ENCODE peak calls at places on chromosomes 5 and 9, in five cellular contexts. J is foreskin fibroblast; W is CD8-positive, alpha-beta T cell; F is HFFc6; O is GM06990. N is an unnamed sample.
A peak's percentile ranks its signal among the peaks of the same experiment; 100 is the strongest.

GRCh38 chr9:4180907-4181605 is 118.8 kb downstream of the GLIS3 start:
- DNase-seq in F (no peak), W (no peak), J (no peak), O (no peak), N (no peak)

GRCh38 chr5:148794729-148795590 is 31.5 kb upstream of the ADRB2 start:
- DNase-seq in W (no peak), J (no peak), F (peak; percentile 62), O (no peak), N (no peak)

GRCh38 chr5:65820373-65820772 is 98.4 kb downstream of the NLN start:
- DNase-seq in O (no peak), W (no peak), F (no peak), J (no peak), N (no peak)

GRCh38 chr5:121630402-121630801 is 221.3 kb upstream of the FTMT start:
- DNase-seq in O (no peak), W (no peak), J (peak; percentile 46), F (no peak), N (no peak)

GRCh38 chr9:98488578-98489312 is 220.0 kb downstream of the GABBR2 start:
- DNase-seq in W (no peak), F (peak; percentile 97), O (no peak), J (peak; percentile 94), N (no peak)

GRCh38 chr9:20725675-20726074 is 41.6 kb downstream of the FOCAD start:
- DNase-seq in W (no peak), O (no peak), F (no peak), J (no peak), N (no peak)

GRCh38 chr5:10686890-10687289 is 74.1 kb downstream of the DAP start:
- DNase-seq in W (no peak), J (no peak), O (no peak), F (no peak), N (no peak)

GRCh38 chr9:137478613-137479314 is 19.6 kb upstream of the NSMF start:
- DNase-seq in W (no peak), O (no peak), F (peak; percentile 19), J (peak; percentile 82), N (no peak)

DNA sequence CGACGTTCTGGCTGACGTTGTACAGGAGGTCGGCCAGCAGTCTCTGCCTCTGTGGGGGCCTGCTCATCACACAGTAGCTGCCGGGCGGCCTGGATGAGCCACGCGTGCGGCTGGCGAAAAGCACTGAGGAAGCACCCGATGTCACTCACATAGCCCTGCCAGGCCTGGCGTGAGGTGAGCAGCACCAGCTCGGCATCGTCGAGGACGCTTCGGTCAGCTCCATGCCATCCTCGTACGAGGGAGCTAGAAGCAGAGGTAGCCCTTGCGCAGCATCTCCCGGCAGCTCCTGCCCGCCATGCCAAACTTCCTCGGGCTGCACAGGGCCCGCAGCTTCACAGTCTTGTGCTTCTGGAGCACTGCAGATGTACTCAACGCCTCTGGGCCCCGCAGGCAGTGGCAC is 6.2 kb downstream of the NDUFB6 start:
- DNase-seq in J (no peak), O (no peak), W (no peak), F (no peak), N (no peak)
- TF ChIP-seq CTCF in J (no peak), O (no peak), W (no peak), F (no peak), N (no peak)

GRCh38 chr5:63570752-63571151 is 391.5 kb downstream of the HTR1A start:
- DNase-seq in J (no peak), O (no peak), F (no peak), W (no peak), N (no peak)
- TF ChIP-seq CTCF in J (no peak), O (no peak), F (no peak), W (no peak), N (no peak)

DNA sequence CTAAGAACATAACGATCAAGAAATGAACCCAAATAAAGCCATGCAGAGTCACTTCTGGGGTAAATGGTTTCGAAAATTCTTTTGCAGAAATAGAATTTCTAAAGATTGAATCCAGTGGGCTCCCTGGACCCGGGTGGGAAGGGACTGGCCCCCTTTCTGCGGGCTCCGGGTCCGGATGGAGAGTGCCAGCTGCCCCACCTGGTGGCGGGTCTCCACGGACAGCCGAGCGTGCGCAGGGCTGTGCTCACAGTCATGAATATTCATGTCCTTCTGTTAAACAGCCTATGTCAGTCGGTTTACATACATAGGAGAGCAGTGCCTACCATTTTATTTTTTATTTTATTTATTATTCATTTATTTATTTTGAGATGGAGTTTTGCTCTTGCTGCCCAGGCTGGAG is 4.7 kb upstream of the PPP1R26 start:
- DNase-seq in O (no peak), W (no peak), J (peak; percentile 65), F (peak; percentile 37), N (no peak)
- TF ChIP-seq CTCF in O (peak; percentile 59), W (peak; percentile 21), J (peak; percentile 38), F (peak; percentile 76), N (no peak)

GRCh38 chr9:134344068-134344820 is 18.0 kb downstream of the RXRA start:
- DNase-seq in W (peak; percentile 50), J (no peak), O (no peak), F (no peak), N (peak; percentile 83)
- TF ChIP-seq CTCF in W (no peak), J (no peak), O (no peak), F (no peak), N (peak; percentile 22)